ENCODE peak calls at places on chromosomes 3 and 15, in eight cellular contexts. V is breast epithelium, E is testis, I is tibial nerve, Q is ovary, S is prostate gland, J is A549, M is transverse colon. H is an unnamed sample.

GRCh38 chr3:177904661-177905060 is 631.6 kb upstream of the KCNMB2 start:
- DNase-seq in S (no peak), V (no peak), M (no peak), J (no peak), I (no peak), Q (no peak), E (no peak), H (no peak)

GRCh38 chr15:43518073-43518761 is 809 bp downstream of the MAP1A start:
- DNase-seq in E (no peak), S (no peak), M (no peak), I (no peak), J (no peak), Q (peak), V (no peak), H (no peak)

GRCh38 chr15:58957101-58957973 is 23.9 kb upstream of the SLTM start:
- DNase-seq in J (peak), I (peak), Q (no peak), E (peak), S (peak), M (peak), V (no peak), H (no peak)

GRCh38 chr15:75844629-75845390 is 1.6 kb downstream of the UBE2Q2 start:
- DNase-seq in M (no peak), J (no peak), E (no peak), I (no peak), V (no peak), S (no peak), Q (no peak), H (no peak)

GRCh38 chr15:63323798-63324651 is 46.6 kb downstream of the APH1B start:
- DNase-seq in S (no peak), M (no peak), Q (no peak), E (no peak), J (no peak), I (no peak), V (peak), H (no peak)

GRCh38 chr3:116492379-116492778 is 47.1 kb upstream of the LSAMP start:
- DNase-seq in J (no peak), I (no peak), S (no peak), M (no peak), Q (no peak), V (no peak), E (no peak), H (no peak)

GRCh38 chr3:99789322-99789721 is 28.3 kb upstream of the CMSS1 start:
- DNase-seq in E (peak), J (peak), I (peak), Q (no peak), V (no peak), M (peak), S (no peak), H (peak)

GRCh38 chr15:33234019-33234418 is 39.5 kb upstream of the FMN1 start:
- DNase-seq in M (no peak), S (peak), I (no peak), J (peak), Q (no peak), V (no peak), E (no peak), H (no peak)

GRCh38 chr3:10416730-10417300 is 88.6 kb downstream of the ATP2B2 start:
- DNase-seq in I (no peak), J (no peak), Q (no peak), E (no peak), M (no peak), S (no peak), V (no peak), H (no peak)

GRCh38 chr3:160169139-160169830 is 55.9 kb upstream of the C3orf80 start:
- DNase-seq in S (no peak), M (no peak), E (no peak), I (no peak), V (no peak), Q (no peak), J (peak), H (peak)

GRCh38 chr15:83106994-83107840 is at the start of gene TM6SF1:
- DNase-seq in J (no peak), Q (no peak), E (peak), V (no peak), I (no peak), M (no peak), S (no peak), H (no peak)

GRCh38 chr15:32844118-32844711 is 126.4 kb downstream of the GREM1 start:
- DNase-seq in M (no peak), S (no peak), E (no peak), V (no peak), Q (no peak), J (peak), I (no peak), H (no peak)

GRCh38 chr3:146469206-146470017 is at the start of gene PLSCR2:
- DNase-seq in Q (peak), E (peak), J (peak), V (peak), S (peak), M (peak), I (peak), H (no peak)

GRCh38 chr15:80228959-80229610 is 22.9 kb downstream of the CTXND1 start:
- DNase-seq in S (no peak), M (no peak), Q (no peak), I (no peak), V (no peak), E (no peak), J (no peak), H (peak)

GRCh38 chr3:143503325-143503885 is 344.9 kb downstream of the SLC9A9 start:
- DNase-seq in I (no peak), M (no peak), S (no peak), E (no peak), J (no peak), Q (no peak), V (no peak), H (no peak)

GRCh38 chr15:49435201-49435600 is 12.2 kb downstream of the FGF7 start:
- DNase-seq in V (no peak), E (no peak), J (no peak), S (no peak), I (no peak), M (no peak), Q (no peak), H (no peak)

GRCh38 chr3:12025584-12025983 is 21.4 kb downstream of the SYN2 start:
- DNase-seq in V (no peak), E (no peak), M (no peak), J (no peak), I (no peak), S (no peak), Q (no peak), H (no peak)

GRCh38 chr15:53831907-53832793 is 72.7 kb upstream of the WDR72 start:
- DNase-seq in J (no peak), Q (no peak), S (no peak), E (no peak), V (no peak), M (no peak), I (no peak), H (no peak)

GRCh38 chr3:59210260-59210659 is 160.4 kb upstream of the CFAP20DC start:
- DNase-seq in E (no peak), V (no peak), S (no peak), J (no peak), Q (no peak), I (no peak), M (no peak), H (no peak)

GRCh38 chr3:63880653-63881052 is 17.0 kb downstream of the ATXN7 start:
- DNase-seq in Q (no peak), E (no peak), I (no peak), V (no peak), J (no peak), S (no peak), M (no peak), H (no peak)

GRCh38 chr15:80777137-80777536 is 2.0 kb upstream of the CEMIP start:
- DNase-seq in S (peak), Q (no peak), I (no peak), E (no peak), J (no peak), V (no peak), M (peak), H (no peak)

GRCh38 chr3:122661633-122662032 is 19.0 kb upstream of the PARP14 start:
- DNase-seq in Q (no peak), M (no peak), J (no peak), V (no peak), I (peak), E (peak), S (no peak), H (no peak)

GRCh38 chr3:24365168-24365567 is 129.5 kb downstream of the THRB start:
- DNase-seq in V (peak), E (no peak), J (peak), Q (no peak), S (peak), M (peak), I (peak), H (peak)
- TF ChIP-seq POLR2A in V (no peak), E (no peak), J (no peak), Q (no peak), S (no peak), M (no peak), I (no peak), H (no peak)

DNA sequence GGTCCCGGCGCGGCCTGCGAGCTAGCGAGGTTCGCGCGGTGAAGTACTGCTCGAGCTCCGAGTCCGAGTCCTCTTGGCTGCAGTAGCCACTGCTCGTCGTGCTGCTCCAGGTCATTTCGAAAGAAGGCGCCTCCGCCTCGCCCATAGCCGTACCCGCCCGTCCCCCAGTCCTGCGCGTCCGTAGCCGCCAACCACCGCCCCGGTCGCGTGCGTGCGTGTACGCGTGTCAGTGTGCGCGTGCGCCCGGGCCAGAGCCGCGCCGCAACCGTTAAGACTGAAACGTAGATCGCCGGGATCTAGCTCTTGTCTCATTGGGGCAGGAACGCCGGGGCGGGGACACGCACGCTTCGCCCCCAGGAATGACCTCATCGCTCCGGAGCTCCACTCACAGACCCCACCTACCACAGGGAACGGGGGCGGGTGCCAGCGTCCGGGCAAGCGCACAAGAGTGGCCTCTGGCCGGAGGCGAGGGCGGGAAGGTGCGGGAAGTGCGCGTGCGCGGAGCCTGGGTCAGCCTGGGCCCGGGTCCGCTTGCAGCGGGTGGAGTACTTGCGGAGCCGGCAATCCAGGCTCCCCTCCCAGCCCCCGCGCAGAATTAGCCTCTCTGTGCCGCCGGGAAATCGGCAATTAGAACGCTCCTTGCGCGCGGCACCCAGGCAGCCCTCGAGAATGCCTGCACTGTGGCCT is 3.3 kb downstream of the RASSF1 start:
- DNase-seq in J (peak), S (peak), V (peak), I (peak), E (peak), Q (peak), M (peak), H (peak)
- TF ChIP-seq POLR2A in J (peak), S (peak), V (peak), I (peak), E (peak), Q (peak), M (peak), H (peak)

GRCh38 chr3:18335202-18335601 is 89.9 kb downstream of the SATB1 start:
- DNase-seq in S (no peak), J (no peak), M (no peak), I (no peak), E (no peak), V (no peak), Q (no peak), H (no peak)
- TF ChIP-seq POLR2A in S (no peak), J (no peak), M (no peak), I (no peak), E (no peak), V (no peak), Q (no peak), H (no peak)

GRCh38 chr3:194272861-194273266 is 78.3 kb downstream of the CPN2 start:
- DNase-seq in I (no peak), S (no peak), E (peak), M (peak), Q (peak), V (peak), J (no peak), H (no peak)

GRCh38 chr3:194269610-194270145 is 81.5 kb downstream of the CPN2 start:
- DNase-seq in V (peak), I (peak), E (peak), S (peak), M (peak), Q (peak), J (no peak), H (peak)

GRCh38 chr3:194272221-194272620 is 78.9 kb downstream of the CPN2 start:
- DNase-seq in I (no peak), S (no peak), E (peak), Q (peak), V (peak), M (peak), J (no peak), H (no peak)

GRCh38 chr3:194270627-194271458 is 80.3 kb downstream of the CPN2 start:
- DNase-seq in S (peak), E (peak), Q (peak), V (peak), M (peak), J (no peak), I (peak), H (peak)

GRCh38 chr3:194271459-194272035 is 79.6 kb downstream of the CPN2 start:
- DNase-seq in E (no peak), S (no peak), Q (no peak), M (no peak), I (no peak), V (no peak), J (no peak), H (no peak)
- TF ChIP-seq POLR2A in E (no peak), S (no peak), Q (no peak), M (no peak), I (no peak), V (no peak), J (no peak), H (no peak)

GRCh38 chr3:15409239-15409638 is 18.1 kb downstream of the METTL6 start:
- DNase-seq in J (no peak), V (no peak), I (no peak), M (no peak), Q (no peak), S (no peak), E (no peak), H (no peak)
- TF ChIP-seq POLR2A in J (no peak), V (no peak), I (no peak), M (no peak), Q (no peak), S (no peak), E (no peak), H (no peak)

DNA sequence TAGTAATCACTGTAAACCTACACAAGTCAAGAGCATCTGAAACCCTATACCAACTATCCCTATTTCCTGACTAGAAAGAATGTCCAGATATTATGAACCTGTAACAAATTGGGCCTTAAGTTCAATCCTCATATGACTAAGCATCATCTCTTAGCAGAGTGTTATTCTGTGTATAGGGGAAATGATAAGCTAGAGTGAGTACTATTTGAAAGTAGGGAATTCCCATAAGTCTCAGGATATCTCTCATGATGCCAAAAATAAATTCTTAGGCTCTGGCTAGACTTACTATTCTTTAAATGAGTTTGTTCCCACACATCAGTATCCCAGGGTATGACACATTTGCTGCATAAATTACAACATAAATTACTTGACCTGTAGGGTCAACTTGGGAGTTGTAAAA is 15.3 kb downstream of the MRPL47 start:
- DNase-seq in E (no peak), V (no peak), I (no peak), M (no peak), J (no peak), Q (no peak), S (no peak), H (no peak)
- TF ChIP-seq POLR2A in E (no peak), V (no peak), I (no peak), M (no peak), J (no peak), Q (no peak), S (no peak), H (no peak)